ENCODE peak calls at places on chromosomes 7 and 10, in four cellular contexts. A is thoracic aorta, I is WTC11, W is fibroblast of lung. T is an unnamed sample.

GRCh38 chr10:128530301-128530700 is 404.1 kb upstream of the MKI67 start:
- DNase-seq in A (no peak), I (no peak), W (peak), T (no peak)

GRCh38 chr7:100691676-100692577 is 2.1 kb downstream of the GIGYF1 start:
- DNase-seq in A (no peak), I (peak), W (peak), T (peak)

GRCh38 chr10:5835446-5836095 is 22.3 kb upstream of the GDI2 start:
- DNase-seq in A (no peak), I (no peak), W (no peak), T (no peak)

GRCh38 chr7:115851291-115851690 is 179.3 kb downstream of the TFEC start:
- DNase-seq in A (no peak), I (no peak), W (peak), T (no peak)

GRCh38 chr10:23171232-23171876 is 20.8 kb upstream of the PTF1A start:
- DNase-seq in A (no peak), I (peak), W (peak), T (no peak)

GRCh38 chr10:6737758-6738463 is 157.8 kb upstream of the PRKCQ start:
- DNase-seq in A (no peak), I (no peak), W (peak), T (no peak)

GRCh38 chr7:122412886-122413285 is 108.3 kb upstream of the FEZF1 start:
- DNase-seq in A (no peak), I (no peak), W (peak), T (no peak)

GRCh38 chr10:58775960-58776574 is 263.4 kb downstream of the BICC1 start:
- DNase-seq in A (no peak), I (no peak), W (peak), T (no peak)

DNA sequence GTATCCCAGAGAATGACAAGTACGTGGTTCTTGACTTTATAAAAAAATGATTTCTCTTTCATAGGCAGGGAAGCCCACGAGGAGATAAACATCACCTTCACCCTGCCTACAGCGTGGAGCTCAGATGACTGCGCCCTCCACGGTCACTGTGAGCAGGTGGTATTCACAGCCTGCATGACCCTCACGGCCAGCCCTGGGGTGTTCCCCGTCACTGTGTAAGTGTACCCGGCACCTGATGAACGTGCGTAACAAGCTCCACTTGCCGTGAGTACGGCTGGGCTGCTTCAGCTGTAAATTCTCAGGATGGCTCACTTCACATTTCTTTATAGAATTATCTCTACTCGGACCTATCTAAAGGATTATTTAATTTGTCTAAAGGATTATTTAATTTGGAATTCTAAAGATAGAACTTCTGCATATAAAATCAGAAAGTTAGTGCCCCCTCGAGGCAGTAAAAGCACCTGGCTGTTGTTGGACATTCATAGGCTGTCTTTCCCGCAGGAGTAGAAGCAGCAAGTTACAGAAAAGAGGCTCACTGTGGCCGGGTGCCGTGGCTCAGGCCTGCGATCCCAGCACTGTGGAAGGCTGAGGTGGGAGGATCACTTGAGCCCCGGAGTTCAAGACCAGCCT is 27.6 kb downstream of the TMEM248 start:
- DNase-seq in A (no peak), I (no peak), W (no peak), T (no peak)
- TF ChIP-seq CTCF in A (no peak), I (no peak), W (no peak), T (no peak)

DNA sequence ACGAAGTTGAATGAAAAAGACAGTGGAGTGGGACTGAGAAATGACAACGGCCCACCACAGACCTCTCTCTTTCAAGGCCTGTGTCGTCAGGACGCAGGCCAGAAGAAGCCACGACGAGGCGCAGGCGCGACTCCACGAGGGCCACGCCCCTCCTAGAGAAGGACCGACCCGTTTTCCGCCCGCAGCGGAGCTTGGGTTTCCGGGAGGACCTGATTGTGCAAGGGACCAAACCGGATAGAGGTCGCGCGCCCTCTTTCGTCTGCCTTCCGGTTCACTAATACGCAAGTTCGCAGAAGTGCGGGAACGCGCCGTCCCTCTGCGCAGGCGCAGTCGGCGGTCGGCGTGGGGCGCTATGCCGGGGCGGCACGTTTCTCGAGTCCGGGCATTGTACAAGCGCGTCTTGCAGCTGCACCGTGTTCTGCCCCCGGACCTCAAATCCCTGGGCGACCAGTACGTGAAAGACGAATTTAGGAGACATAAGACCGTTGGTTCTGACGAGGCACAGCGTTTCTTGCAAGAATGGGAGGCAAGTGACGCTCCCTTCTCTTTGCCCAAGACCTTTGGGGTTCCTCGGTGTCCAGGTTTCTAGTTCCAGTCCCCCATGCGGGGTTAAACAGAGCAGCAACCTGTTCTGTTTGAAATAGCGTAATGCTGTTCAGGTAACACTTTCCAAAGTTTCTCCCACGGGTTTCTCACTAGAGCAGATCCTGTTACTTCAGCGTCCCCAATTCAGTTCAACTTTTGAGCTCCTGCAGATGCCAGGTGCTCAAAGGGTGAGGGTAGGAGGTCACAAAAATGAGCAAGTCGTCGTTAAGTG is at the start of gene SDHAF3:
- DNase-seq in A (peak), I (peak), W (peak), T (peak)
- TF ChIP-seq CTCF in A (no peak), I (no peak), W (no peak), T (no peak)

GRCh38 chr7:51253157-51253556 is 63.5 kb downstream of the COBL start:
- DNase-seq in A (no peak), I (no peak), W (no peak), T (no peak)
- TF ChIP-seq CTCF in A (no peak), I (no peak), W (no peak), T (no peak)

DNA sequence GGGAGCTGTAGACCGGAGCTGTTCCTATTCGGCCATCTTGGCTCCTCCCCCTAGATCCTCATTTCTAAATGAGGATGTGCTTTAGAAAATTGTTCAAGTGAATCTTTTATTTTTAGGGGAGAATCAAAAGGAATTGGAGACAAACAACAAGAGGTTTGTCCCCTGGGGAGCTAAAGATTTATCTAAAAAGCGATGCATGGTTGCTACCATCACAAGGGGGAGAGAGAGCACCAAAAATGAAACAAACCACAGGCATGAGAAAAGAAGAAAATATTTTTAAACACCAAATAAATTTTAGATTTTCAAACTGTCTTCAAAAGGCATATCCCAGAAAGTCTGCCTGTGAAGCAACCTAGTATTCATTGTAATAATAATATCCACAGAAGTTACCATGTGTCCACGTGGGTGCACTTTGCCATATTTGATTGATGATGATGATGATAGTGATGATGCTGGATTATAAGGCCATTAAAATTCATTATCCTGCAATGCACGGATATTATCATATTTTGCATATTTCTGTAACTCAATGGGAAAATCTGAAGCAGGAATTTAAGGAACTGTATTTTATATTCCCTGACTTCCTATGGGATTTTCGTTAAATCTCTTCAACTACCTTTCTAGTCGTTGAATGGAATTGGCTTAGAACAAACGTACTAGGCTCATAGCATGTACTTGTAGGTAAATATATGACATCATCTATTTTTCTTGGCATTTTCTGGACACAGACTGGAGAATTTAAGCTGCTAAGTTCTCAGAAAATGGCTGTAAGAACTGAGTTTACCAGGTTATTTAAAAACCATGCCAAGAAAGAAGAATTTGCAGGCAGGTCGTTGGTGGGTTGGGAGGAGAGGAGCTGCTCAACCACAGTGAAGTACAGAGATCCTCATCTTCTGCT is 171.6 kb downstream of the WDR37 start:
- DNase-seq in A (no peak), I (no peak), W (no peak), T (no peak)
- TF ChIP-seq CTCF in A (no peak), I (no peak), W (no peak), T (no peak)

DNA sequence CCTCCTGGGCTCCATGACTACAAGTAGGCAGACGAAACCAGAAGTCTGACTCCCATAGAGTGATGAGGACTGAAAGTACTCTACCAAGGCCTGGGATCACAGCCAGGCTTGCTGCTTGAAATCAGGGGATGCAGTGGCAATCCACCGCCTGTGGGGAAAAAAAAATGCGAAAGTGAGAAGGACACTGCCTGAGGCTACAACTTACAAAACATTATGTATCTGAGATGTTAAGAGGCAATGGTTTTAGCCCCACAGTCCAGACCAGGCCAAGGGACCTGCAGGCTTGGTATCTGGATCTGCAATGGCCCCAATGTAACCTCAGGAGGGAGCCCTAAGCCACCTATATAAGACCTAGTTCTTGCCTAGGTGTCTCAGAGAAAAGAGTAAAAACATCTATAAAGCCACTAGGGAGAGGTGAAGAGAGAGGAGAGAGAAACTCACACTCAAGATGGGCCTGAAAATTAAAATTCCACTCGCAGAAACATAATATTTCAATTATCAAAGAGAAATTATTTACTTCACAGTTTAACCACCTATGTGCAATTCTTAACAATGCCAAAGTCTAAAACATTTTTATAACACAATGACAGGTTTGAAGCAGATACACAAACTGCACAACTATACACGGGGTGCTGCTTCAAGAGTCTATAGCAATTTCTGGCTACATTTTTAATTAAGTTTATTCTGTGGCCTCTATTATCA is 13.9 kb downstream of the DNAJC1 start:
- DNase-seq in A (no peak), I (peak), W (peak), T (no peak)
- TF ChIP-seq CTCF in A (peak), I (peak), W (peak), T (peak)

DNA sequence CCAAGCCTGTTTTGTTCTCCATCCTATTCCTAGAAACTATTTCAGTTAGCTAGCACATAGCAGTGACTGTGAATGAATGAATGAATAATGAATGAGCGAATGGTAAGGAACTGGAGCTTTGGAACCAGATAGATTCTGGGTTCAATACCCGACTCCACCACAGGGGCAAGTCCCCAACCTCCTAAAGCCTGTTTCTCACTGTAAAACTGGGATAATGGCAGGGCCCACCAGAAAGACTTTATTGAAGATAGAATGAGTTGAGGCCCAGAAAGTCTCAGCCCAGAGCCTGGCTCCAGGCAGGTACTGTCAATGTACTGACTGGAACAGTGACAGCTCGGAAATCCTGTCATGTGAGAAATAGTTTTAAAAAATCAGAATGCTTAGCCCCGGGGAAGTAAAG is 1.1 kb upstream of the CDH23 start:
- DNase-seq in A (no peak), I (no peak), W (no peak), T (no peak)
- TF ChIP-seq CTCF in A (no peak), I (no peak), W (peak), T (no peak)

T was measured in natural killer cell.